ENCODE peak calls at places on chromosomes 6 and 20, in eight cellular contexts. One of them, this sample, is unnamed.

GRCh38 chr6:3398755-3399671 is 57.8 kb downstream of the SLC22A23 start:
- DNase-seq in heart right ventricle: no peak
- DNase-seq in kidney: no peak
- DNase-seq in mesothelial cell of epicardium: no peak
- DNase-seq in AG10803: no peak
- DNase-seq in hypothalamus: no peak
- DNase-seq in NCI-H2171 treated with DMSO at 0.1 percent for 48 hours: no peak
- DNase-seq in AG20443: no peak
- DNase-seq in this sample: no peak

GRCh38 chr6:82144007-82144851 is 103.3 kb downstream of the IBTK start:
- DNase-seq in heart right ventricle: no peak
- DNase-seq in kidney: no peak
- DNase-seq in mesothelial cell of epicardium: no peak
- DNase-seq in AG10803: peak
- DNase-seq in hypothalamus: no peak
- DNase-seq in NCI-H2171 treated with DMSO at 0.1 percent for 48 hours: peak
- DNase-seq in AG20443: peak
- DNase-seq in this sample: peak

GRCh38 chr20:49523767-49524360 is 41.4 kb upstream of the KCNB1 start:
- DNase-seq in heart right ventricle: no peak
- DNase-seq in kidney: no peak
- DNase-seq in mesothelial cell of epicardium: no peak
- DNase-seq in AG10803: no peak
- DNase-seq in hypothalamus: no peak
- DNase-seq in NCI-H2171 treated with DMSO at 0.1 percent for 48 hours: no peak
- DNase-seq in AG20443: no peak
- DNase-seq in this sample: no peak

GRCh38 chr6:45438849-45439406 is 61.2 kb upstream of the SUPT3H start:
- DNase-seq in heart right ventricle: no peak
- DNase-seq in kidney: no peak
- DNase-seq in mesothelial cell of epicardium: no peak
- DNase-seq in AG10803: peak
- DNase-seq in hypothalamus: no peak
- DNase-seq in NCI-H2171 treated with DMSO at 0.1 percent for 48 hours: no peak
- DNase-seq in AG20443: peak
- DNase-seq in this sample: peak

GRCh38 chr6:141105481-141105880 is 1027.2 kb upstream of the GJE1 start:
- DNase-seq in heart right ventricle: no peak
- DNase-seq in kidney: no peak
- DNase-seq in mesothelial cell of epicardium: no peak
- DNase-seq in AG10803: peak
- DNase-seq in hypothalamus: no peak
- DNase-seq in NCI-H2171 treated with DMSO at 0.1 percent for 48 hours: peak
- DNase-seq in AG20443: peak
- DNase-seq in this sample: peak

GRCh38 chr6:135932651-135933050 is 81.2 kb downstream of the PDE7B start:
- DNase-seq in heart right ventricle: no peak
- DNase-seq in kidney: no peak
- DNase-seq in mesothelial cell of epicardium: no peak
- DNase-seq in AG10803: no peak
- DNase-seq in hypothalamus: no peak
- DNase-seq in NCI-H2171 treated with DMSO at 0.1 percent for 48 hours: no peak
- DNase-seq in AG20443: no peak
- DNase-seq in this sample: no peak

GRCh38 chr6:81003156-81003555 is 749.3 kb downstream of the TENT5A start:
- DNase-seq in heart right ventricle: no peak
- DNase-seq in kidney: no peak
- DNase-seq in mesothelial cell of epicardium: no peak
- DNase-seq in AG10803: peak
- DNase-seq in hypothalamus: no peak
- DNase-seq in NCI-H2171 treated with DMSO at 0.1 percent for 48 hours: no peak
- DNase-seq in AG20443: peak
- DNase-seq in this sample: no peak

GRCh38 chr20:12358006-12358654 is 440.4 kb downstream of the BTBD3 start:
- DNase-seq in heart right ventricle: no peak
- DNase-seq in kidney: no peak
- DNase-seq in mesothelial cell of epicardium: no peak
- DNase-seq in AG10803: no peak
- DNase-seq in hypothalamus: no peak
- DNase-seq in NCI-H2171 treated with DMSO at 0.1 percent for 48 hours: peak
- DNase-seq in AG20443: peak
- DNase-seq in this sample: no peak

GRCh38 chr20:63580796-63581461 is 6.9 kb upstream of the HELZ2 start:
- DNase-seq in heart right ventricle: no peak
- DNase-seq in kidney: no peak
- DNase-seq in mesothelial cell of epicardium: no peak
- DNase-seq in AG10803: peak
- DNase-seq in hypothalamus: no peak
- DNase-seq in NCI-H2171 treated with DMSO at 0.1 percent for 48 hours: peak
- DNase-seq in AG20443: peak
- DNase-seq in this sample: peak

GRCh38 chr6:33407132-33407718 is 3.6 kb upstream of the PHF1 start:
- DNase-seq in heart right ventricle: no peak
- DNase-seq in kidney: no peak
- DNase-seq in mesothelial cell of epicardium: no peak
- DNase-seq in AG10803: peak
- DNase-seq in hypothalamus: no peak
- DNase-seq in NCI-H2171 treated with DMSO at 0.1 percent for 48 hours: no peak
- DNase-seq in AG20443: peak
- DNase-seq in this sample: peak

GRCh38 chr6:151010111-151010510 is 144.6 kb downstream of the MTHFD1L start:
- DNase-seq in heart right ventricle: no peak
- DNase-seq in kidney: no peak
- DNase-seq in mesothelial cell of epicardium: no peak
- DNase-seq in AG10803: no peak
- DNase-seq in hypothalamus: no peak
- DNase-seq in NCI-H2171 treated with DMSO at 0.1 percent for 48 hours: peak
- DNase-seq in AG20443: no peak
- DNase-seq in this sample: no peak

GRCh38 chr6:97305676-97306075 is 22.7 kb upstream of the MMS22L start:
- DNase-seq in heart right ventricle: no peak
- DNase-seq in kidney: no peak
- DNase-seq in mesothelial cell of epicardium: no peak
- DNase-seq in AG10803: no peak
- DNase-seq in hypothalamus: no peak
- DNase-seq in NCI-H2171 treated with DMSO at 0.1 percent for 48 hours: no peak
- DNase-seq in AG20443: no peak
- DNase-seq in this sample: no peak

GRCh38 chr6:6701864-6702263 is 113.3 kb downstream of the LY86 start:
- DNase-seq in heart right ventricle: no peak
- DNase-seq in kidney: no peak
- DNase-seq in mesothelial cell of epicardium: no peak
- DNase-seq in AG10803: peak
- DNase-seq in hypothalamus: no peak
- DNase-seq in NCI-H2171 treated with DMSO at 0.1 percent for 48 hours: peak
- DNase-seq in AG20443: no peak
- DNase-seq in this sample: no peak

GRCh38 chr6:21909321-21909720 is 315.8 kb downstream of the SOX4 start:
- DNase-seq in heart right ventricle: no peak
- DNase-seq in kidney: no peak
- DNase-seq in mesothelial cell of epicardium: no peak
- DNase-seq in AG10803: no peak
- DNase-seq in hypothalamus: no peak
- DNase-seq in NCI-H2171 treated with DMSO at 0.1 percent for 48 hours: no peak
- DNase-seq in AG20443: no peak
- DNase-seq in this sample: no peak

GRCh38 chr6:126701799-126702198 is 361.9 kb downstream of the CENPW start:
- DNase-seq in heart right ventricle: no peak
- DNase-seq in kidney: no peak
- DNase-seq in mesothelial cell of epicardium: no peak
- DNase-seq in AG10803: no peak
- DNase-seq in hypothalamus: no peak
- DNase-seq in NCI-H2171 treated with DMSO at 0.1 percent for 48 hours: no peak
- DNase-seq in AG20443: no peak
- DNase-seq in this sample: peak

GRCh38 chr6:32153252-32153834 is 598 bp upstream of the PPT2 start:
- DNase-seq in heart right ventricle: peak
- DNase-seq in kidney: peak
- DNase-seq in mesothelial cell of epicardium: peak
- DNase-seq in AG10803: no peak
- DNase-seq in hypothalamus: no peak
- DNase-seq in NCI-H2171 treated with DMSO at 0.1 percent for 48 hours: no peak
- DNase-seq in AG20443: no peak
- DNase-seq in this sample: peak

GRCh38 chr20:37267684-37268313 is 6.2 kb upstream of the GHRH start:
- DNase-seq in heart right ventricle: no peak
- DNase-seq in kidney: no peak
- DNase-seq in mesothelial cell of epicardium: no peak
- DNase-seq in AG10803: no peak
- DNase-seq in hypothalamus: peak
- DNase-seq in NCI-H2171 treated with DMSO at 0.1 percent for 48 hours: no peak
- DNase-seq in AG20443: no peak
- DNase-seq in this sample: no peak